ENCODE peak calls at places on chromosomes 1 and 21, in eight cellular contexts. B is esophagus squamous epithelium, U is psoas muscle, L is fibroblast of villous mesenchyme, V is colonic mucosa, S is lung, K is heart left ventricle, O is uterus. W is an unnamed sample.

GRCh38 chr1:6423321-6423999 is 1.1 kb upstream of the ESPN start:
- DNase-seq in L (no peak), B (no peak), O (no peak), K (no peak), U (no peak), V (peak), S (peak), W (peak)

GRCh38 chr1:32339363-32339978 is 3.4 kb upstream of the MARCKSL1 start:
- DNase-seq in K (no peak), B (no peak), L (peak), O (no peak), S (no peak), V (no peak), U (no peak), W (peak)

GRCh38 chr1:181062800-181063428 is 25.6 kb upstream of the IER5 start:
- DNase-seq in B (no peak), K (no peak), O (no peak), U (peak), L (peak), S (no peak), V (no peak), W (peak)

GRCh38 chr1:234875328-234875952 is 253.2 kb downstream of the TOMM20 start:
- DNase-seq in K (no peak), V (no peak), O (no peak), L (no peak), S (peak), U (peak), B (no peak), W (no peak)

GRCh38 chr1:89547563-89548485 is 23.2 kb downstream of the LRRC8B start:
- DNase-seq in L (no peak), V (no peak), S (no peak), B (no peak), U (peak), O (peak), K (no peak), W (peak)

GRCh38 chr1:119372493-119373086 is 4.0 kb downstream of the HAO2 start:
- DNase-seq in S (peak), O (no peak), V (peak), L (peak), U (no peak), B (no peak), K (no peak), W (peak)

GRCh38 chr1:217063065-217063908 is 340.1 kb upstream of the ESRRG start:
- DNase-seq in B (no peak), K (no peak), S (no peak), V (peak), L (no peak), O (no peak), U (no peak), W (no peak)

GRCh38 chr1:111197598-111198289 is 2.7 kb downstream of the DENND2D start:
- DNase-seq in B (no peak), S (no peak), V (peak), K (no peak), L (no peak), O (no peak), U (no peak), W (peak)

GRCh38 chr21:18840239-18840638 is 436.7 kb upstream of the TMPRSS15 start:
- DNase-seq in O (no peak), U (no peak), S (no peak), V (no peak), B (no peak), K (no peak), L (peak), W (no peak)

GRCh38 chr1:6259491-6260362 is 1.2 kb downstream of the GPR153 start:
- DNase-seq in S (peak), V (peak), U (peak), K (peak), L (peak), O (peak), B (no peak), W (peak)

GRCh38 chr1:25064465-25065238 is 134.6 kb upstream of the RUNX3 start:
- DNase-seq in V (no peak), K (no peak), B (no peak), L (no peak), U (no peak), O (no peak), S (no peak), W (no peak)

GRCh38 chr1:180935326-180936109 is 22.8 kb downstream of the KIAA1614 start:
- DNase-seq in S (no peak), B (no peak), L (no peak), O (no peak), U (no peak), K (no peak), V (peak), W (no peak)

GRCh38 chr1:221439734-221440436 is 302.0 kb downstream of the DUSP10 start:
- DNase-seq in K (no peak), O (no peak), U (no peak), S (no peak), V (no peak), L (peak), B (no peak), W (peak)

GRCh38 chr1:36279110-36279788 is 26.9 kb upstream of the SH3D21 start:
- DNase-seq in V (no peak), U (no peak), O (no peak), S (no peak), L (peak), K (no peak), B (no peak), W (peak)

GRCh38 chr1:3717041-3717714 is 35.1 kb upstream of the CCDC27 start:
- DNase-seq in U (no peak), B (no peak), V (no peak), O (no peak), S (no peak), L (no peak), K (no peak), W (no peak)

GRCh38 chr21:20647603-20648002 is 350.6 kb upstream of the NCAM2 start:
- DNase-seq in O (no peak), B (no peak), L (no peak), S (no peak), V (no peak), K (no peak), U (no peak), W (no peak)

GRCh38 chr1:24886241-24886640 is 43.8 kb downstream of the RUNX3 start:
- DNase-seq in B (no peak), U (no peak), O (no peak), S (no peak), V (peak), L (no peak), K (peak), W (no peak)

GRCh38 chr1:171286032-171286705 is 27.8 kb upstream of the FMO4 start:
- DNase-seq in K (no peak), B (no peak), S (no peak), O (no peak), L (no peak), U (no peak), V (no peak), W (peak)

DNA sequence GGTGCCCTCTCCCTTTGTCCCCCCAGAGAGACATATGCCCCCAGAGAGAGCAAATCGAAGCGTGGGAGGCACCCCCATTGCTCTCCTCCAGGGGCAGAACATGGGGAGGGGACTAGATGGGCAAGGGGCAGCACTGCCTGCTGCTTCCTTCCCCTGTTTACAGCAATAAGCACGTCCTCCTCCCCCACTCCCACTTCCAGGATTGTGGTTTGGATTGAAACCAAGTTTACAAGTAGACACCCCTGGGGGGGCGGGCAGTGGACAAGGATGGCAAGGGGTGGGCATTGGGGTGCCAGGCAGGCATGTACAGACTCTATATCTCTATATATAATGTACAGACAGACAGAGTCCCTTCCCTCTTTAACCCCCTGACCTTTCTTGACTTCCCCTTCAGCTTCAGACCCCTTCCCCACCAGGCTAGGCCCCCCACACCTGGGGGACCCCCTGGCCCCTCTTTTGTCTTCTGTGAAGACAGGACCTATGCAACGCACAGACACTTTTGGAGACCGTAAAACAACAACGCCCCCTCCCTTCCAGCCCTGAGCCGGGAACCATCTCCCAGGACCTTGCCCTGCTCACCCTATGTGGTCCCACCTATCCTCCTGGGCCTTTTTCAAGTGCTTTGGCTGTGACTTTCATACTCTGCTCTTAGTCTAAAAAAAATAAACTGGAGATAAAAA is 8.4 kb downstream of the EFNA3 start:
- DNase-seq in L (no peak), V (no peak), B (no peak), K (no peak), S (no peak), O (no peak), U (no peak), W (no peak)
- H3K4me3 ChIP-seq in L (no peak), V (no peak), B (no peak), K (no peak), S (no peak), O (no peak), U (no peak), W (no peak)

DNA sequence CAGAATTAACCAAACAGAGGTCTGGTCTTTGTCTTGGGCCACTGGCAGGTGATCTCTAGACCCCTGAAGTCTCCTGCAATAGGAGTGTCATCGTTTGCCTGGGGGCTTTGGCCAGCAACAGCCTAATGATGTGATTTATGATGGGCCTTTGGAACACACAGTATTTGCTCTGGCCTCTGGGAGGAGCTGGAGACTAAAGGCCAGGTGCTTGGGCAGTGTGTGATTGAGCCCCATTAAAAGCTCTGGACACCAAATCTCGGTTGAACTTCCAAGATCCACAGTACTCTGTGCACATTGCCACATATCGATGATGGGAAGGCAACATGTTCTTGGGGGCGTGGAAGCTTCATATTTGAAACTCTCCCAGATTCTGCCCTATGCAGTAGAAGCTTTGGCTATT is 32.0 kb upstream of the TLR5 start:
- DNase-seq in O (no peak), S (no peak), K (no peak), L (peak), U (no peak), V (no peak), B (no peak), W (no peak)
- TF ChIP-seq CTCF in O (no peak), S (no peak), K (peak), L (peak), U (peak), V (no peak), B (peak), W (no peak)

GRCh38 chr1:16012590-16013219 is 5.1 kb downstream of the HSPB7 start:
- DNase-seq in L (peak), S (peak), U (peak), V (peak), O (peak), K (peak), B (no peak), W (peak)

GRCh38 chr1:16014509-16015482 is 3.0 kb downstream of the HSPB7 start:
- DNase-seq in V (peak), S (no peak), L (peak), K (peak), U (peak), O (peak), B (no peak), W (no peak)

GRCh38 chr1:16013908-16014258 is 4.0 kb downstream of the HSPB7 start:
- DNase-seq in U (peak), B (no peak), S (no peak), O (no peak), K (no peak), V (no peak), L (no peak), W (no peak)

GRCh38 chr1:16011936-16012589 is 5.8 kb downstream of the HSPB7 start:
- DNase-seq in V (no peak), O (no peak), L (no peak), U (peak), K (no peak), S (no peak), B (no peak), W (no peak)

DNA sequence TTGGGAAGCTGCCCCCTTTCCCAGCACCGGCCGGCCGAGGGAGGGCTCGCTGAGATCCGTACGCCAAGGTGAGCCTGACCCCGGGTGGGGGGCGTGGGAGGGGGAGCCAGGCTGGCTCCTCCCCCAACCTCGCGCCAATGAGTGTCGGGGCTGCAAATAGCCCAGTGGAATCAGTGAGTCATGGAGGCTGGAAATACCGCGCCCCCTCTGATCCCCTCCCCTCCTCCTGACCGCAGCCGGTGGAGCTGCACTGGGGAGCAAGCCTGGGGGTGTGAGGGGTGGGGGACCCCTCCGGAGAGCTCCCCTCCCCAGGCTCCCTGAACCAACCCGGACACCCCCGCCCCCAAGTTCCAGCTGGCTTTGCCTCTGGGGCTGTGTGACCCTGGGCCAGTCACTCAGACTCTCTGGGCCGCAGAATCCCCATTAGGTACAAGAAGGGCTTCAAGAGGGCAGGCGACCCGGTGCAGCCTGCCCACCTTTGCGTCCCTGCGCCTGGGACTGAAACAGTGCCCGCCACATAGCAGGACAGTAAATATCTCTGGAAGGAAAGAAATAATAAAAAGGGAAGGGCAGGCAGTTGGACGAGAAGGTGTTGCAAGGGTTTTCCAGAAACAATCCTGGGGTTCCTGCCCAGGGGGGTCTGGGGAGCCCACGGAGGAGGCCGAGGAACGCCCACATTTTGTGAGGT is 4.5 kb downstream of the HSPB7 start:
- DNase-seq in O (peak), K (peak), V (peak), B (no peak), S (no peak), L (peak), U (peak), W (peak)
- H3K4me3 ChIP-seq in O (peak), K (no peak), V (peak), B (peak), S (no peak), L (peak), U (peak), W (no peak)

DNA sequence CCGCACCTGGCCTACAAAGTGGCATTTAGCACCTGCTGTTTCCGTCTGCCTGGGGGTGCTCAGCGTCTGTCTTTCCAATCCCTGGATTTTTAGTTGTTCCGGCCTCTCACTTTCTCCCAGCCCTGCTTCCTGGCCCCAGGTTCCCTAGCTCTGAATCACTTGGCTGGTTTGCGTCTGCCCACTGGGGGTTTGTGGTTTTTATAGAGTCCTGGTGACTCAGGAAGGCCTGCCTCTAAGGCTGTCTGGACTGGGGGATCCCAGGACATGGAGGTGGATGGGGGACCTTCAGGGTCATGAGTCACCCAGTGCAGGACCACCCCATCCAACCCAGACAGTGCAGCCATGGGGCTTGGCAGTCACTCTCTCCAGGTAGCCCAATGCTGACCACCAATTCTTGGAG is 53.5 kb downstream of the MRPL37 start:
- DNase-seq in K (no peak), B (no peak), O (no peak), L (peak), V (no peak), U (peak), S (no peak), W (peak)
- TF ChIP-seq CTCF in K (no peak), B (no peak), O (no peak), L (no peak), V (no peak), U (no peak), S (no peak), W (no peak)

DNA sequence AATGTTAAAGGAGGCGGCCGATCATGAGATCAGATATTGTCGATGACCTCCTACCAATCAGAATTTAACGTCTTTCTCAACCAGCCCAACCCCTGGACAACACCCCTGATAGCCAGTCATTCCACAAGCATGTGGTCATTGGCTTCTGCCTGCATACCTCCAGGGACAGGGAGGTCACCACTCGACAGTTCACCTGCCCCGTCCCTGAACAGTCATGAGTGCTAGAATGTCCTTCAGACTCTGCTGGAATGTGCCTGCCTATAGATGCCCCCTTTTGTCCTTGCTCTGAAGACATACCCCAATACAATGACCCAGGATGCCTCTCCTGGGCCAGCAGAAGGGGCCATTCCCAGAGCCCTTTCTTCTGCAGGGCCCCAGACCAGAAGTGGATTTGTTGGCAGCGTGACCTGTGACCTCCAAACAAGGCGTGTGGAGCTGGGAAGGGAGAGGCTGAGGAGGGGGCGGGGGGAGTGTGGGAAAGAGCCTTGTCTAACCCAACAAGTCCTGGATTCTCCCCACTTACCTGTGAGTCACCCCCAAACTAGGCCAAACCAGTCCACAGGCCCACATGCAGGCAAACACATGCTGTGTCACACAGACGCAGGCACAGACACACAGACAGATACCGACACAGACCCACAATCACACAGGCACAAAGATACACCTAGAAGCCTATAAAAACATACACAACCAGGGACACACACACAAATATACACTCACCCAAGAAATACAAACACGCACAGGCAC is 2.2 kb downstream of the CRYBG2 start:
- DNase-seq in U (no peak), V (no peak), L (no peak), B (no peak), K (no peak), O (no peak), S (no peak), W (no peak)
- H3K4me3 ChIP-seq in U (no peak), V (no peak), L (no peak), B (peak), K (no peak), O (no peak), S (no peak), W (no peak)

DNA sequence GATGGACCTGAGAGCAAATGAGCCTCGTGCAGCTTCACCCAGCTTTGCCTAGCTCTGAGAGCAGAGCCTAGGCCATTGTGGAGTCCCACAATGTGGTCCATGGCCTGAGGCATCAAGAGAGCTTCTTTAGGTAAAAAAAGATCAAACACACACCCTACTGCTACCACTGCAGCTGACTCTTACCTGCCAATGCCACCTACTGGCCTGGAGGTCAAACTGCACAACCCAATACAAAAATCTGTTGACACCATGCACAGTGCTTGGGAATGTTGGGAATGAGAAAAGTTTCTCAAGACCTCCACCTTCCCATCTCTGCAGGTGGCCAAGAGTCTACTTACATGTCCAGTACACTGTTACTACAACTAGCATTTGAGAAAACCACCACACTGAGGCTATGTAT is 60.6 kb downstream of the UCHL5 start:
- DNase-seq in K (no peak), U (no peak), O (no peak), B (no peak), L (no peak), S (no peak), V (no peak), W (no peak)
- TF ChIP-seq CTCF in K (peak), U (no peak), O (no peak), B (peak), L (peak), S (no peak), V (no peak), W (peak)

GRCh38 chr1:182616130-182617074 is 12.2 kb upstream of the RGS16 start:
- DNase-seq in O (peak), V (peak), B (no peak), K (peak), S (peak), U (peak), L (peak), W (peak)
- H3K4me3 ChIP-seq in O (no peak), V (no peak), B (no peak), K (no peak), S (no peak), U (peak), L (no peak), W (no peak)